ENCODE peak calls at places on chromosomes 5 and 9, in nine cellular contexts. One of them, this sample, is unnamed.
A peak's percentile ranks its signal among the peaks of the same experiment; 100 is the strongest.

GRCh38 chr5:150512368-150512747 is 4.4 kb downstream of the NDST1 start:
- DNase-seq in GM12865: no peak
- DNase-seq in fibroblast of lung: no peak
- DNase-seq in HFF-Myc: no peak
- DNase-seq in A549: peak; percentile 29
- DNase-seq in MM.1S: no peak
- DNase-seq in HepG2: no peak
- DNase-seq in heart left ventricle: no peak
- DNase-seq in AG10803: peak; percentile 58
- DNase-seq in this sample: no peak

GRCh38 chr5:180126716-180127681 is 55.4 kb upstream of the RNF130 start:
- DNase-seq in A549: peak; percentile 42
- DNase-seq in MM.1S: no peak
- DNase-seq in GM12865: no peak
- DNase-seq in fibroblast of lung: no peak
- DNase-seq in heart left ventricle: no peak
- DNase-seq in HFF-Myc: no peak
- DNase-seq in HepG2: no peak
- DNase-seq in AG10803: no peak
- DNase-seq in this sample: no peak

GRCh38 chr5:154756203-154756870 is 1.2 kb downstream of the LARP1 start:
- DNase-seq in A549: peak; percentile 63
- DNase-seq in heart left ventricle: peak; percentile 41
- DNase-seq in HepG2: no peak
- DNase-seq in HFF-Myc: no peak
- DNase-seq in AG10803: peak; percentile 21
- DNase-seq in GM12865: peak; percentile 53
- DNase-seq in MM.1S: peak; percentile 40
- DNase-seq in fibroblast of lung: no peak
- DNase-seq in this sample: no peak

GRCh38 chr9:121714075-121714705 is 62.8 kb downstream of the DAB2IP start:
- DNase-seq in HFF-Myc: no peak
- DNase-seq in AG10803: no peak
- DNase-seq in GM12865: no peak
- DNase-seq in A549: no peak
- DNase-seq in fibroblast of lung: no peak
- DNase-seq in HepG2: no peak
- DNase-seq in MM.1S: no peak
- DNase-seq in heart left ventricle: no peak
- DNase-seq in this sample: no peak

GRCh38 chr9:129156163-129156562 is 21.9 kb downstream of the IER5L start:
- DNase-seq in A549: no peak
- DNase-seq in AG10803: no peak
- DNase-seq in HFF-Myc: no peak
- DNase-seq in MM.1S: no peak
- DNase-seq in HepG2: no peak
- DNase-seq in GM12865: no peak
- DNase-seq in fibroblast of lung: no peak
- DNase-seq in heart left ventricle: no peak
- DNase-seq in this sample: no peak

GRCh38 chr5:140243855-140244254 is 59.0 kb downstream of the PFDN1 start:
- DNase-seq in HFF-Myc: no peak
- DNase-seq in AG10803: no peak
- DNase-seq in MM.1S: no peak
- DNase-seq in HepG2: no peak
- DNase-seq in heart left ventricle: no peak
- DNase-seq in GM12865: no peak
- DNase-seq in fibroblast of lung: no peak
- DNase-seq in A549: no peak
- DNase-seq in this sample: no peak

GRCh38 chr5:6803981-6804550 is 90.8 kb downstream of the TENT4A start:
- DNase-seq in fibroblast of lung: no peak
- DNase-seq in HepG2: no peak
- DNase-seq in GM12865: no peak
- DNase-seq in A549: no peak
- DNase-seq in MM.1S: no peak
- DNase-seq in heart left ventricle: no peak
- DNase-seq in HFF-Myc: no peak
- DNase-seq in AG10803: no peak
- DNase-seq in this sample: no peak

GRCh38 chr9:77726814-77727213 is 78.7 kb upstream of the GNA14 start:
- DNase-seq in heart left ventricle: no peak
- DNase-seq in AG10803: no peak
- DNase-seq in MM.1S: no peak
- DNase-seq in fibroblast of lung: no peak
- DNase-seq in GM12865: no peak
- DNase-seq in HFF-Myc: no peak
- DNase-seq in HepG2: no peak
- DNase-seq in A549: no peak
- DNase-seq in this sample: no peak

GRCh38 chr9:128702949-128703615 is 779 bp downstream of the PKN3 start:
- DNase-seq in heart left ventricle: no peak
- DNase-seq in HepG2: no peak
- DNase-seq in AG10803: no peak
- DNase-seq in HFF-Myc: no peak
- DNase-seq in A549: peak; percentile 41
- DNase-seq in fibroblast of lung: no peak
- DNase-seq in MM.1S: no peak
- DNase-seq in GM12865: no peak
- DNase-seq in this sample: peak; percentile 38

GRCh38 chr9:25453876-25454275 is 224.4 kb downstream of the TUSC1 start:
- DNase-seq in HFF-Myc: no peak
- DNase-seq in GM12865: no peak
- DNase-seq in MM.1S: no peak
- DNase-seq in fibroblast of lung: no peak
- DNase-seq in A549: no peak
- DNase-seq in AG10803: no peak
- DNase-seq in HepG2: no peak
- DNase-seq in heart left ventricle: no peak
- DNase-seq in this sample: no peak

GRCh38 chr9:133994359-133995011 is 2.4 kb upstream of the VAV2 start:
- DNase-seq in A549: peak; percentile 72
- DNase-seq in heart left ventricle: peak; percentile 79
- DNase-seq in GM12865: peak; percentile 81
- DNase-seq in HepG2: peak; percentile 64
- DNase-seq in AG10803: peak; percentile 43
- DNase-seq in MM.1S: peak; percentile 62
- DNase-seq in HFF-Myc: no peak
- DNase-seq in fibroblast of lung: peak; percentile 61
- DNase-seq in this sample: peak; percentile 63

GRCh38 chr5:179330186-179330900 is 14.9 kb downstream of the ADAMTS2 start:
- DNase-seq in HepG2: no peak
- DNase-seq in A549: no peak
- DNase-seq in fibroblast of lung: no peak
- DNase-seq in MM.1S: no peak
- DNase-seq in AG10803: no peak
- DNase-seq in GM12865: no peak
- DNase-seq in heart left ventricle: no peak
- DNase-seq in HFF-Myc: no peak
- DNase-seq in this sample: no peak

GRCh38 chr5:6359941-6360683 is 18.2 kb downstream of the MED10 start:
- DNase-seq in heart left ventricle: no peak
- DNase-seq in MM.1S: no peak
- DNase-seq in A549: no peak
- DNase-seq in HFF-Myc: no peak
- DNase-seq in GM12865: no peak
- DNase-seq in AG10803: no peak
- DNase-seq in fibroblast of lung: no peak
- DNase-seq in HepG2: no peak
- DNase-seq in this sample: no peak

GRCh38 chr9:95062601-95063065 is 254.9 kb downstream of the FANCC start:
- DNase-seq in heart left ventricle: no peak
- DNase-seq in fibroblast of lung: no peak
- DNase-seq in A549: no peak
- DNase-seq in GM12865: no peak
- DNase-seq in HepG2: no peak
- DNase-seq in MM.1S: no peak
- DNase-seq in AG10803: no peak
- DNase-seq in HFF-Myc: no peak
- DNase-seq in this sample: no peak

GRCh38 chr9:36548454-36548853 is 24.2 kb upstream of the MELK start:
- DNase-seq in heart left ventricle: no peak
- DNase-seq in GM12865: no peak
- DNase-seq in HFF-Myc: no peak
- DNase-seq in MM.1S: no peak
- DNase-seq in fibroblast of lung: no peak
- DNase-seq in A549: no peak
- DNase-seq in AG10803: no peak
- DNase-seq in HepG2: no peak
- DNase-seq in this sample: no peak

GRCh38 chr5:38060354-38060753 is 198.0 kb upstream of the EGFLAM start:
- DNase-seq in heart left ventricle: no peak
- DNase-seq in fibroblast of lung: peak; percentile 39
- DNase-seq in GM12865: no peak
- DNase-seq in MM.1S: no peak
- DNase-seq in AG10803: peak; percentile 13
- DNase-seq in HepG2: peak; percentile 80
- DNase-seq in A549: no peak
- DNase-seq in HFF-Myc: no peak
- DNase-seq in this sample: peak; percentile 53

GRCh38 chr9:86557063-86557766 is 203.0 kb upstream of the TUT7 start:
- DNase-seq in fibroblast of lung: peak; percentile 77
- DNase-seq in A549: no peak
- DNase-seq in AG10803: peak; percentile 91
- DNase-seq in heart left ventricle: no peak
- DNase-seq in MM.1S: no peak
- DNase-seq in GM12865: no peak
- DNase-seq in HFF-Myc: no peak
- DNase-seq in HepG2: no peak
- DNase-seq in this sample: peak; percentile 82

GRCh38 chr9:130539473-130540223 is 39.7 kb upstream of the FUBP3 start:
- DNase-seq in MM.1S: no peak
- DNase-seq in GM12865: no peak
- DNase-seq in AG10803: peak; percentile 40
- DNase-seq in HepG2: no peak
- DNase-seq in HFF-Myc: no peak
- DNase-seq in heart left ventricle: no peak
- DNase-seq in A549: peak; percentile 59
- DNase-seq in fibroblast of lung: peak; percentile 83
- DNase-seq in this sample: peak; percentile 46

GRCh38 chr9:132214027-132214622 is 52.3 kb downstream of the NTNG2 start:
- DNase-seq in HFF-Myc: peak; percentile 41
- DNase-seq in heart left ventricle: peak; percentile 86
- DNase-seq in A549: peak; percentile 51
- DNase-seq in AG10803: peak; percentile 87
- DNase-seq in GM12865: no peak
- DNase-seq in fibroblast of lung: peak; percentile 61
- DNase-seq in HepG2: no peak
- DNase-seq in MM.1S: no peak
- DNase-seq in this sample: peak; percentile 90

GRCh38 chr5:146340260-146341081 is 1.8 kb downstream of the POU4F3 start:
- DNase-seq in AG10803: peak; percentile 48
- DNase-seq in GM12865: peak; percentile 47
- DNase-seq in fibroblast of lung: peak; percentile 75
- DNase-seq in HepG2: peak; percentile 36
- DNase-seq in A549: peak; percentile 20
- DNase-seq in HFF-Myc: peak; percentile 19
- DNase-seq in MM.1S: no peak
- DNase-seq in heart left ventricle: peak; percentile 55
- DNase-seq in this sample: peak; percentile 68
- H3K4me3 ChIP-seq in AG10803: peak overlapping the region; percentile 37
- H3K4me3 ChIP-seq in GM12865: no peak overlapping the region
- H3K4me3 ChIP-seq in fibroblast of lung: peak overlapping the region; percentile 31
- H3K4me3 ChIP-seq in HepG2: no peak overlapping the region
- H3K4me3 ChIP-seq in A549: no peak overlapping the region
- H3K4me3 ChIP-seq in HFF-Myc: no peak overlapping the region
- H3K4me3 ChIP-seq in MM.1S: no peak overlapping the region
- H3K4me3 ChIP-seq in heart left ventricle: no peak overlapping the region
- H3K4me3 ChIP-seq in this sample: no peak overlapping the region

GRCh38 chr5:79878721-79879336 is 112.2 kb downstream of the MTX3 start:
- DNase-seq in A549: peak; percentile 11
- DNase-seq in HepG2: peak; percentile 13
- DNase-seq in heart left ventricle: no peak
- DNase-seq in AG10803: no peak
- DNase-seq in GM12865: peak; percentile 44
- DNase-seq in fibroblast of lung: no peak
- DNase-seq in MM.1S: no peak
- DNase-seq in HFF-Myc: no peak
- DNase-seq in this sample: no peak
- TF ChIP-seq CTCF in A549: peak; percentile 18
- TF ChIP-seq CTCF in HepG2: peak; percentile 61
- TF ChIP-seq CTCF in heart left ventricle: no peak
- TF ChIP-seq CTCF in AG10803: peak; percentile 51
- TF ChIP-seq CTCF in GM12865: peak; percentile 60
- TF ChIP-seq CTCF in fibroblast of lung: peak; percentile 29
- TF ChIP-seq CTCF in MM.1S: peak; percentile 56
- TF ChIP-seq CTCF in HFF-Myc: peak; percentile 65
- TF ChIP-seq CTCF in this sample: peak; percentile 41

GRCh38 chr5:172160506-172160905 is 27.5 kb downstream of the STK10 start:
- DNase-seq in AG10803: no peak
- DNase-seq in HFF-Myc: no peak
- DNase-seq in A549: no peak
- DNase-seq in fibroblast of lung: no peak
- DNase-seq in HepG2: no peak
- DNase-seq in heart left ventricle: no peak
- DNase-seq in GM12865: no peak
- DNase-seq in MM.1S: no peak
- DNase-seq in this sample: no peak

GRCh38 chr5:172163346-172163745 is 24.7 kb downstream of the STK10 start:
- DNase-seq in HepG2: no peak
- DNase-seq in HFF-Myc: no peak
- DNase-seq in MM.1S: no peak
- DNase-seq in heart left ventricle: no peak
- DNase-seq in GM12865: no peak
- DNase-seq in A549: no peak
- DNase-seq in fibroblast of lung: no peak
- DNase-seq in AG10803: peak; percentile 59
- DNase-seq in this sample: no peak

GRCh38 chr5:172162348-172162747 is 25.7 kb downstream of the STK10 start:
- DNase-seq in heart left ventricle: no peak
- DNase-seq in HepG2: peak; percentile 30
- DNase-seq in MM.1S: no peak
- DNase-seq in A549: peak; percentile 38
- DNase-seq in GM12865: no peak
- DNase-seq in AG10803: peak; percentile 52
- DNase-seq in HFF-Myc: no peak
- DNase-seq in fibroblast of lung: peak; percentile 28
- DNase-seq in this sample: no peak

GRCh38 chr5:172156541-172156994 is 31.5 kb downstream of the STK10 start:
- DNase-seq in HepG2: peak; percentile 75
- DNase-seq in MM.1S: no peak
- DNase-seq in HFF-Myc: no peak
- DNase-seq in heart left ventricle: peak; percentile 83
- DNase-seq in GM12865: no peak
- DNase-seq in fibroblast of lung: no peak
- DNase-seq in AG10803: no peak
- DNase-seq in A549: no peak
- DNase-seq in this sample: no peak

GRCh38 chr5:172159016-172159415 is 29.0 kb downstream of the STK10 start:
- DNase-seq in A549: no peak
- DNase-seq in AG10803: no peak
- DNase-seq in fibroblast of lung: no peak
- DNase-seq in MM.1S: no peak
- DNase-seq in GM12865: no peak
- DNase-seq in HepG2: no peak
- DNase-seq in heart left ventricle: no peak
- DNase-seq in HFF-Myc: no peak
- DNase-seq in this sample: no peak
- H3K4me3 ChIP-seq in A549: no peak overlapping the region
- H3K4me3 ChIP-seq in AG10803: no peak overlapping the region
- H3K4me3 ChIP-seq in fibroblast of lung: no peak overlapping the region
- H3K4me3 ChIP-seq in MM.1S: no peak overlapping the region
- H3K4me3 ChIP-seq in GM12865: no peak overlapping the region
- H3K4me3 ChIP-seq in HepG2: no peak overlapping the region
- H3K4me3 ChIP-seq in heart left ventricle: no peak overlapping the region
- H3K4me3 ChIP-seq in HFF-Myc: no peak overlapping the region
- H3K4me3 ChIP-seq in this sample: no peak overlapping the region

GRCh38 chr5:73693573-73694061 is 67.6 kb downstream of the ARHGEF28 start:
- DNase-seq in heart left ventricle: no peak
- DNase-seq in AG10803: peak; percentile 47
- DNase-seq in fibroblast of lung: peak; percentile 62
- DNase-seq in MM.1S: peak; percentile 49
- DNase-seq in HFF-Myc: no peak
- DNase-seq in GM12865: peak; percentile 72
- DNase-seq in A549: peak; percentile 50
- DNase-seq in HepG2: peak; percentile 56
- DNase-seq in this sample: peak; percentile 62
- TF ChIP-seq CTCF in heart left ventricle: no peak
- TF ChIP-seq CTCF in AG10803: peak; percentile 68
- TF ChIP-seq CTCF in fibroblast of lung: peak; percentile 49
- TF ChIP-seq CTCF in MM.1S: peak; percentile 66
- TF ChIP-seq CTCF in HFF-Myc: peak; percentile 56
- TF ChIP-seq CTCF in GM12865: peak; percentile 48
- TF ChIP-seq CTCF in A549: peak; percentile 73
- TF ChIP-seq CTCF in HepG2: peak; percentile 68
- TF ChIP-seq CTCF in this sample: peak; percentile 56

This sample was measured in astrocyte of the spinal cord.